ENCODE peak calls at places on chromosomes 16 and 17, in seven cellular contexts. S is thoracic aorta, H is HFFc6, P is cardiac muscle cell, F is endothelial cell, T is neural crest cell, E is heart left ventricle. B is an unnamed sample.

GRCh38 chr17:27386206-27387075 is 69.8 kb upstream of the KSR1 start:
- DNase-seq in H (no peak), F (no peak), T (no peak), E (no peak), P (no peak), S (no peak), B (no peak)

GRCh38 chr17:74360993-74361612 is 565 bp downstream of the BTBD17 start:
- DNase-seq in P (no peak), E (no peak), S (no peak), F (no peak), H (no peak), T (no peak), B (no peak)

GRCh38 chr16:76932541-76933211 is 258.3 kb upstream of the MON1B start:
- DNase-seq in E (no peak), S (no peak), P (peak; percentile 22), F (no peak), H (no peak), T (no peak), B (no peak)

GRCh38 chr16:21598676-21599157 is 660 bp upstream of the METTL9 start:
- DNase-seq in T (peak; percentile 19), S (no peak), F (peak; percentile 33), P (peak; percentile 37), H (no peak), E (no peak), B (no peak)

GRCh38 chr17:35774499-35774898 is 13.8 kb downstream of the C17orf50 start:
- DNase-seq in P (peak; percentile 73), H (no peak), E (peak; percentile 47), S (peak; percentile 50), F (no peak), T (no peak), B (no peak)

GRCh38 chr17:49434821-49435581 is 20.3 kb upstream of the PHB1 start:
- DNase-seq in S (no peak), T (peak; percentile 56), P (peak; percentile 63), E (no peak), F (peak; percentile 57), H (peak; percentile 41), B (no peak)

GRCh38 chr17:78967782-78968362 is 11.9 kb downstream of the LGALS3BP start:
- DNase-seq in F (no peak), P (no peak), H (no peak), T (no peak), E (no peak), S (no peak), B (no peak)

GRCh38 chr17:57213180-57213825 is 43.0 kb upstream of the MSI2 start:
- DNase-seq in H (no peak), P (no peak), T (no peak), S (no peak), E (no peak), F (no peak), B (no peak)

GRCh38 chr16:74657873-74658642 is 8.6 kb downstream of the RFWD3 start:
- DNase-seq in F (no peak), T (no peak), H (no peak), S (no peak), E (no peak), P (no peak), B (no peak)

GRCh38 chr17:7932949-7933348 is 943 bp downstream of the CNTROB start:
- DNase-seq in E (peak; percentile 46), P (peak; percentile 61), T (peak; percentile 30), S (no peak), F (peak; percentile 24), H (peak; percentile 80), B (no peak)

GRCh38 chr17:13204607-13205237 is 186.9 kb upstream of the ELAC2 start:
- DNase-seq in S (no peak), T (no peak), P (no peak), F (no peak), H (no peak), E (no peak), B (no peak)

GRCh38 chr16:28981517-28981916 is 3.3 kb upstream of the LAT start:
- DNase-seq in H (no peak), S (no peak), F (peak; percentile 15), E (no peak), T (peak; percentile 37), P (no peak), B (no peak)
- TF ChIP-seq CTCF in H (peak; percentile 86), S (peak; percentile 47), F (peak; percentile 91), E (peak; percentile 35), T (peak; percentile 65), P (peak; percentile 59), B (peak; percentile 53)

DNA sequence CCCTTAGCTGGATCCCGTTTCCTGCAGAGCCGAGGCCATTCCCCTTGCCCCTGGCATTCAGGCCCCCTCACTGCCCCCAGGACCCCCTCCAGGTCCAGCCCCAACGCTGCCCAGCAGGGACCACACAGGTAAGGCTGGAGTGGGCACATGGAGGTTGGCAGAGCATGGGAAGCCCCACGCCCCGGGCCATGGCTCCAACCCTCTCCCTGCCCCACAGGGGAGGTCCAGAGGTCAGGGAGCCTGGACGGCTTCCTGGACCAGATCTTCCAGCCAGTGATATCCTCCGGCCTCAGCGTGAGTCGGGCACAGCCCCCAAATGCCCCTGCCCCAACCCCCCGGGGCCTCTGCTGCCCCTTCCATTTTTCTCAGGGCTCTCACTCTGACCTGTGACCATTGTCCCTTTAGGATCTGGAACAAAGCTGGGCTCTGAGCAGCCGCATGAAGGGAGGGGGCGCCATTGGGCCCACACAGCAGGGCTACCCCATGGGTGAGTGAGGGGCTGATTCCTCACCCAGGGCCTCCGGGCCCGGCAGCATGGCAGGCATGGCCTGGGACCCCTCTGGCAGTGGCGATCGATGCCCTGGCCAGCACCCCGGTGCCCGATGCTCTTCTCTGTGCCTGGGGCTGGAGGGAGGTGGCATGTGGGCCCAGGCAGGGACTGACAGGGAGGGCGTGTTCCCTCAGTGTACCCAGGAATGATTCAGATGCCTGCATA is 18.5 kb upstream of the SMIM5 start:
- DNase-seq in E (no peak), T (no peak), P (no peak), F (no peak), H (no peak), S (no peak), B (no peak)
- TF ChIP-seq CTCF in E (no peak), T (no peak), P (no peak), F (no peak), H (no peak), S (no peak), B (no peak)

GRCh38 chr17:58352018-58352842 is at the start of gene SUPT4H1:
- DNase-seq in T (peak; percentile 80), E (peak; percentile 90), P (peak; percentile 94), F (peak; percentile 90), H (peak; percentile 87), S (no peak), B (peak; percentile 95)
- TF ChIP-seq CTCF in T (no peak), E (no peak), P (no peak), F (no peak), H (no peak), S (no peak), B (no peak)

DNA sequence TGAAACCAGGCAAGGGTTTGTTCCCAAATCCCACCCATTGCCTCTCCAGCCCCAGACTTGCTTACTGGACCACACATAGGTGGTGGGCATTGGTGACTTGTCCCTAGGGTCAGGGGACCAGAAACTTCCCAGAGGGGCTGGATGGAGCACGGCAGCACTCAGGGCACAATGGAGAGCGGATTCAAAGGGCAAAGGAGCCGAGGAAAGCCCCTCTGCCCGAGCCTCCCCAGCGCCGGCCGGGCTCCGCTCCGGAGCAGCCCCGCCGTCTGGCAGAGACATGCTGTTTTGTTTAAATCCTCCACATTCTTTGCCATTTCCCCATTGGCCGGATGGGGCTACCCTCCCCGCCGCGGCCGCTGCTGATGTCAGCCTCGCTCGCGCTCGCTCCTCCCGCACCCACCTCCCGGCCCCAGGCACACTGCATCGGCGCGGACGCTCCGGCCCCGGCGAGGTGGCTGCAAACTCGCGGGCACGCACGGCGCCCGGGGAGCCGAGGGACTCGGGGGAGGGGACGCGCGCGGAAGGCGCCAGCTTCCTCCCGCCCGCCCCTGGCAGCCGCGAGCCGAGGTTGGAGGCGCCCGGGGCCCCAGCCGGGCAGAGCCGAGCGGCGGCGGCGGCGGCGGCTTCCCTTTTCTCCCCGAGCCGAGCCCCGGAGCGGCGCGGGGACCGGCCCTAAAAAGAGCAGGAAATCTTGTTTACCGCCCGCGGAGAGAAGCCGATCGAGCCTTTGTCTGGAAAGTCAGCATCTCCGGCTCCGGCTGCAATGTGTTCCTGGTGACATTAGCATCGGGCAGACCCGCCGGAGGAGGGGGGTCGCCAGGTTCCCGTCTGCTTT is at the start of gene PITPNC1:
- DNase-seq in T (peak; percentile 81), S (peak; percentile 66), H (peak; percentile 83), E (peak; percentile 88), F (peak; percentile 83), P (peak; percentile 92), B (peak; percentile 93)
- TF ChIP-seq CTCF in T (no peak), S (peak; percentile 9), H (no peak), E (no peak), F (no peak), P (no peak), B (no peak)

DNA sequence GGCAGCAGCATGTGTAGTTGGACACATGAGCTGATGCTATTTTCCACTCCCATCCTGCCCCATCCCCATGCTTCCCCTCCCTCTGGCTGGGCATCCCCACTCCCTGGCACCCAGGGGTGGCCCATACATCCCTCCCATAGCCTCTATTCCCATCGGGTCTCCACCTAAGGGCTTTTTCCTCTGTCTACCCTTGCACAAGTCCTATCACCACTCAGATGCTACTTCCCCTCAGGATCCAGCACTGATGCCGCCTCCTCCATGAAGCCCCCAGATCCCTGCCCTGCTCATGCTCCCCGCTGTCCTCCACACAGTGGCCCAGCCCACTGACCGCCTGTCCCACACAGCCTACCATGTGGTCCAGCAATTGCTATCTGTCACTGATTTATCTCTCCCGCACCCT is 15.8 kb downstream of the TRPV1 start:
- DNase-seq in T (no peak), F (no peak), S (no peak), E (no peak), P (no peak), H (no peak), B (no peak)
- TF ChIP-seq CTCF in T (no peak), F (no peak), S (no peak), E (no peak), P (no peak), H (no peak), B (no peak)

DNA sequence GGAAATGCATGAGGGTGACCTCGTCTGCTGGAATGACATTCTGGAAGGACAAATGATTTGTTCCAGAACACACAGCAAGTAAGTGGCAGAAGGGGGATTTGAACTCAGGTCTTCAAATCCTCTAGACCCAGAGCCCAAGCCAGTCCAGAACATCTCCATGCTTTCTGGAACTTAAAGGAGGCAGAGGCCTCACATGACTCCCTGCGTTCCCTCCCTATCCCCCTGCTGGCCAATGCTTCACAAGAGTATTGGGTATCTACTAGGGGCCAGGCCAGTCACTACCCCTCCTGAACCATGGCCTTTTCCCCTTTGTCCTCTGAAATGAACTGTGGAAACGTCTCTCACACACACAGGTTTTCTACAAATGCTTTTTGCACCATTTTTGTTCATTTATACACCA is 7.6 kb upstream of the BEAN1 start:
- DNase-seq in T (no peak), S (no peak), P (no peak), F (no peak), E (no peak), H (no peak), B (peak; percentile 32)
- TF ChIP-seq CTCF in T (no peak), S (no peak), P (peak; percentile 8), F (no peak), E (no peak), H (peak; percentile 46), B (no peak)